ENCODE peak calls at places on chromosomes 12 and 14, in four cellular contexts. V, B, U and Z are unnamed samples.

GRCh38 chr14:66105819-66106218 is 380.4 kb upstream of the CCDC196 start:
- DNase-seq in V (no peak), B (peak; percentile 71), U (no peak), Z (no peak)

GRCh38 chr12:19440916-19441315 is 1.6 kb downstream of the AEBP2 start:
- DNase-seq in V (no peak), U (no peak), B (no peak), Z (no peak)

GRCh38 chr12:132284071-132284492 is 45.3 kb downstream of the GALNT9 start:
- DNase-seq in B (peak; percentile 15), V (no peak), U (no peak), Z (no peak)

GRCh38 chr12:39897315-39897714 is 208.6 kb downstream of the SLC2A13 start:
- DNase-seq in B (no peak), U (no peak), V (no peak), Z (no peak)

GRCh38 chr12:66441905-66442559 is 139.7 kb downstream of the HELB start:
- DNase-seq in V (no peak), B (no peak), U (no peak), Z (no peak)

GRCh38 chr12:122454739-122455138 is 32.3 kb upstream of the CLIP1 start:
- DNase-seq in V (no peak), B (no peak), U (no peak), Z (no peak)

GRCh38 chr12:11958216-11959091 is 112.3 kb upstream of the BCL2L14 start:
- DNase-seq in U (no peak), B (peak; percentile 83), V (peak; percentile 78), Z (no peak)

GRCh38 chr12:83224012-83224411 is 537.3 kb downstream of the TMTC2 start:
- DNase-seq in U (no peak), B (no peak), V (no peak), Z (no peak)

GRCh38 chr14:70317969-70318634 is 41.4 kb downstream of the COX16 start:
- DNase-seq in U (peak; percentile 45), B (peak; percentile 35), V (peak; percentile 20), Z (peak; percentile 27)
- TF ChIP-seq CTCF in U (peak; percentile 67), B (peak; percentile 44), V (peak; percentile 64), Z (peak; percentile 78)

DNA sequence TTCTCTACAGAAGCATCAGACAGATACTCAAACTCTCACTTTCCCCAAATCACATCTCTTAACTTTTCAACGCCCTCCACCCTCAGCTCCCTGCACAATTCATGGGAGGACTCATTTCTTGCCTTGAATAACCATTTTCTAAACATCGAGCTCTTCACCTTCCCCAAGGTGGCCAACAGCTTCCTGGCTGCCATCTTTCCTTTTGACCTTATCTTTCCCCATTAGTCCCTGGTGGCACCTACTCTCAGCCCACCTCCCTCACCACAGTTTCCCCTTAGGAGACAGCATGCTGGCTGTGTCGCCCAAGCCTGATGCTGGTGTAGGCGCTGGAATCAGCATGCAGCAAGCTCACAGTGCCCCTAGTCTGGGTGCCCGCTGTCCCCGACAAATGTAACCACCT is 8.4 kb upstream of the OAS1 start:
- DNase-seq in V (no peak), U (no peak), B (no peak), Z (no peak)
- TF ChIP-seq CTCF in V (no peak), U (no peak), B (no peak), Z (no peak)

DNA sequence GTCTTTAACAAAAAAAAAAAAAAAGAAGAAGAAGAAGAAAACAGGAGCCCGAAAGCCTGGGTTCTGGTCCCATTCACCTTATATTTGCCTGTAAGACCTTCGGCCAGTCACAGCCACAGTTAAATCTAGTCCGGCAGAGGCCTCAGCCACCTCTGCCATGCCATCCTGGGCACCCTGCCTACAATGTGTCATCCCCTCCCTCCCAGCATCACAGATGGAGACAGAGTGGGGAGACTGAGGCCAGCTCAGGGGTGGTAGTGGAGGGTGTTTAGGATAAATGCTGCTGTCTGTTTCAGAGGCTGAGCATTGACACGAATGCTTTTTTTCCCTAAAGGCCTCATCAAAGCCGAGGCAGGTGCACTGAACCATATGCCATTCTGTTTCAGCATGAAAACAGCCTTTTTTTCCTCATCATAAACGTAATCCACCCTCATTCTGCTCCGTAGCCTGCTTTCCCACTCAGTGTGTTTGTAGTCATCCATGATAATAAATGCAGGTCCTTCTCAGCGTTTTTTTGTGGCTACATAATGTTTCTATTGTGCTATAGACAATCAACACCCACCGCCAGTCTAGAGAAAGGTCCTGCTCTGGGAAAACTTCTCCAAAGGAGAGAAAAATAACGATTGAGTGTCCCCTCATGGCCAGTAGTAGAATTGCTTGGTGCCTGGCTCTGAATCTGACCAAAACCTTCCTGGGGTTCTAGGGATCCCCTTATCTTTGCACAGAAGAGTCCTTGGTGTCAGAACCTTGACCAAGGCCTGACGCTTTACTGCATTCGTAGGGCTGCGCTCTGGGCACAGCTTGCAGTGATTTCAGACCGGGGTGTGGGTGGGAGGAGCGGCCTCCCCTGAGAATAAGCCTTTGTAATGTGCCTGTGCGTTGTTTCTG is 41.1 kb upstream of the TSPAN9 start:
- DNase-seq in U (no peak), B (peak; percentile 30), V (no peak), Z (no peak)
- TF ChIP-seq CTCF in U (peak; percentile 44), B (peak; percentile 58), V (peak; percentile 55), Z (peak; percentile 65)

GRCh38 chr12:9134981-9135628 is 19.4 kb upstream of the A2M start:
- DNase-seq in V (no peak), U (no peak), B (peak; percentile 11), Z (no peak)
- TF ChIP-seq CTCF in V (peak; percentile 31), U (no peak), B (peak; percentile 35), Z (peak; percentile 48)

GRCh38 chr14:28755930-28756895 is 10.4 kb upstream of the FOXG1 start:
- DNase-seq in B (no peak), U (no peak), V (no peak), Z (no peak)

GRCh38 chr14:28756896-28757570 is 9.6 kb upstream of the FOXG1 start:
- DNase-seq in U (peak; percentile 53), V (no peak), B (peak; percentile 34), Z (no peak)

GRCh38 chr14:28751467-28752058 is 15.0 kb upstream of the FOXG1 start:
- DNase-seq in B (peak; percentile 50), V (no peak), U (peak; percentile 62), Z (peak; percentile 60)

GRCh38 chr14:28755198-28755794 is 11.3 kb upstream of the FOXG1 start:
- DNase-seq in B (no peak), U (no peak), V (no peak), Z (no peak)

DNA sequence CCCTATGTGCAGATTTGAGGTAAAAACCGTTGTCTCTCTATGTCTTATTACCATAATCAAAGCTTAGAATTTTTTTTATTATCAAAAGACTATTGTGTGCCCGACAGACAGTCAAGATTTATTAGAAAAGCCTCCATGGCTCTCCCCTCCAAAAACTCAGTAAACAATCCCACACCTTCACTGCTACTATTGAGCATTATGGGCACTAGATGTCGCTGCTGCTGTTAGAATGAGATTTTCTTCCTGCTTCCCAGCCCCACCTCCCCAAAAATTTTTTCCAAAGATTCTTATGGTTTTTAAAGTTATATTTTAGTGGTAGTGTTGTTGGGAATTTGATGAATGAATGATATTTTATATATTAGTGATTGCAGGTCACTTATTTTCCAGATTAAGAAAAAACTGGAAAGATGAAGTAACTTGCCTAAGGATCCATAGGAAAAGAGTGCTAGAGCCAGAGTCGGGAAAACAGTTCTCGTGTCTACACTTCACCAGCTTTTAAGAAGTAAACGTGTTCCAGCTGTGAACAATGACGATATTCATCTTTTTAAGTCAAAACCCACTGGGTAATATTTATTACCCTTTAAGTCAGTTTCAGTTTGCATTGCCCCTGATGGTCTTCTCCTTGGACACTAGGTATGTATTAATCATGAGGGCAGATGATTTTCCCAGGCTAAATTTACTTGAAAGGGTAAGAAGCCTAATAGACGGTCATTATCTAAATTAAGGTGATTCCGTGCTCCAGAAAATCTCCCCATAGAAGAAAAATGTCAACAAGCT is 12.2 kb upstream of the FOXG1 start:
- DNase-seq in V (no peak), B (peak; percentile 36), U (peak; percentile 51), Z (no peak)
- TF ChIP-seq CTCF in V (peak; percentile 84), B (peak; percentile 60), U (peak; percentile 68), Z (peak; percentile 90)

GRCh38 chr14:69612759-69613145 is 1.4 kb downstream of the SUSD6 start:
- DNase-seq in U (no peak), B (no peak), V (no peak), Z (no peak)
- TF ChIP-seq CTCF in U (no peak), B (no peak), V (peak; percentile 30), Z (no peak)

GRCh38 chr14:20144820-20145219 is 6.2 kb downstream of the OR4N5 start:
- DNase-seq in V (no peak), U (no peak), B (no peak), Z (no peak)

GRCh38 chr14:20138520-20138919 is at the start of gene OR4N5:
- DNase-seq in V (no peak), U (no peak), B (no peak), Z (no peak)

DNA sequence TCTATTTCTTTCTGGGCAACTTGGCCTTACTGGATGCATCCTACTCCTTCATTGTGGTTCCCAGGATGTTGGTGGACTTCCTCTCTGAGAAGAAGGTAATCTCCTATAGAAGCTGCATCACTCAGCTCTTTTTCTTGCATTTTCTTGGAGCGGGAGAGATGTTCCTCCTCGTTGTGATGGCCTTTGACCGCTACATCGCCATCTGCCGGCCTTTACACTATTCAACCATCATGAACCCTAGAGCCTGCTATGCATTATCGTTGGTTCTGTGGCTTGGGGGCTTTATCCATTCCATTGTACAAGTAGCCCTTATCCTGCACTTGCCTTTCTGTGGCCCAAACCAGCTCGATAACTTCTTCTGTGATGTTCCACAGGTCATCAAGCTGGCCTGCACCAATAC is 5.3 kb downstream of the OR4N5 start:
- DNase-seq in U (no peak), B (no peak), V (no peak), Z (no peak)
- TF ChIP-seq CTCF in U (no peak), B (no peak), V (no peak), Z (no peak)

GRCh38 chr12:76117751-76118150 is 33.3 kb upstream of the NAP1L1 start:
- DNase-seq in U (no peak), B (no peak), V (no peak), Z (no peak)

GRCh38 chr12:76119887-76120286 is 35.4 kb upstream of the NAP1L1 start:
- DNase-seq in V (no peak), B (no peak), U (no peak), Z (no peak)

GRCh38 chr12:76113800-76114757 is 29.6 kb upstream of the NAP1L1 start:
- DNase-seq in U (no peak), V (no peak), B (no peak), Z (no peak)

GRCh38 chr12:76111209-76111749 is 26.8 kb upstream of the NAP1L1 start:
- DNase-seq in V (no peak), U (no peak), B (no peak), Z (no peak)

DNA sequence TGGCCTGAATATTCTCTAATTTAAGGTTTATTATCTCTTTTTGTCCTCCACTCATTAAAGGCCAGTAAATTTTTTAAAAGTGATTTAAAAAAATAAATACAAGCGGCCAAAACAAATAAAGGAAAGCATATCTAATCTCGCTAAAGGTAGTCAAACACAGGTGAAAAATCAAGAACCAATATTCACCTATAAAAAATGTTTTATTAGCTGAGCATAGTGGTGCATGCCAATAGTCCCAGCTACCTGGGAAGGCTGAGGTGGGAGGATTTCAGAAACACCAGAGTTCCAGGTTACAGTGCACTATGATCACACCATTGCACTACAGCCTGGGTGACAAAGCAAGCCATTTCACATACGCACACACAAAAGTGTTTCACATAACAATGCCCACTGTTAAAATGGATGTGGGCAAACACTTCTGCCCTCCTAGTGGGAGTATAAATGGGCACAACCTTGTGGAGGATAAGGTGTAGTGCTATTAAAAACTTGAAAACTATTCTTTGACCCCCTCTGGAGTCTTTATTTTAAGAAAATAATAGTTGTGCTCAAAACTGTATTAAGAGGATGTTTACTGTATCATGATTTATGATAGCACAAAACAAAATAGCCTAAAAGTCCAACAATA is 32.7 kb upstream of the NAP1L1 start:
- DNase-seq in V (no peak), U (no peak), B (no peak), Z (no peak)
- TF ChIP-seq CTCF in V (no peak), U (no peak), B (no peak), Z (no peak)